ENCODE peak calls at places on chromosomes 4 and X, in seven cellular contexts. F is body of pancreas, E is gastrocnemius medialis, X is tibial artery, G is astrocyte of the spinal cord, A is Panc1, L is sigmoid colon. U is an unnamed sample.

GRCh38 chrX:63282077-63282476 is 69.1 kb downstream of the SPIN4 start:
- DNase-seq in F (no peak), E (no peak), X (no peak), G (no peak), A (no peak), L (no peak), U (no peak)

GRCh38 chrX:49271341-49271740 is 1.7 kb downstream of the PPP1R3F start:
- DNase-seq in F (peak), E (no peak), X (no peak), G (no peak), A (no peak), L (peak), U (no peak)

GRCh38 chr4:11218692-11219091 is 210.0 kb downstream of the HS3ST1 start:
- DNase-seq in F (no peak), E (no peak), X (no peak), G (no peak), A (no peak), L (no peak), U (no peak)

GRCh38 chr4:186829740-186830449 is 106.2 kb upstream of the FAT1 start:
- DNase-seq in F (no peak), E (no peak), X (no peak), G (peak), A (no peak), L (no peak), U (peak)

GRCh38 chrX:15913161-15913560 is 58.5 kb upstream of the AP1S2 start:
- DNase-seq in F (no peak), E (no peak), X (no peak), G (no peak), A (no peak), L (no peak), U (no peak)

GRCh38 chrX:69285401-69285871 is 120.2 kb upstream of the PJA1 start:
- DNase-seq in F (peak), E (no peak), X (peak), G (no peak), A (no peak), L (peak), U (no peak)

GRCh38 chr4:124025423-124025822 is 628.8 kb downstream of the SPRY1 start:
- DNase-seq in F (no peak), E (no peak), X (no peak), G (peak), A (no peak), L (no peak), U (no peak)

GRCh38 chr4:174198396-174199179 is 84.9 kb downstream of the FBXO8 start:
- DNase-seq in F (peak), E (no peak), X (no peak), G (peak), A (peak), L (peak), U (no peak)

GRCh38 chr4:47215759-47216158 is 184.4 kb downstream of the GABRB1 start:
- DNase-seq in F (no peak), E (no peak), X (no peak), G (peak), A (no peak), L (no peak), U (no peak)

GRCh38 chr4:145297556-145297955 is 117.2 kb upstream of the OTUD4 start:
- DNase-seq in F (no peak), E (no peak), X (no peak), G (no peak), A (no peak), L (no peak), U (peak)

GRCh38 chrX:44072631-44073030 is 99.4 kb upstream of the NDP start:
- DNase-seq in F (no peak), E (no peak), X (no peak), G (peak), A (no peak), L (no peak), U (no peak)

GRCh38 chrX:34300871-34301270 is 168.8 kb upstream of the FAM47A start:
- DNase-seq in F (peak), E (no peak), X (no peak), G (peak), A (peak), L (no peak), U (peak)

GRCh38 chrX:83906921-83907320 is 46.0 kb downstream of the CYLC1 start:
- DNase-seq in F (no peak), E (no peak), X (no peak), G (no peak), A (no peak), L (no peak), U (no peak)

GRCh38 chr4:94571301-94571700 is 119.6 kb downstream of the PDLIM5 start:
- DNase-seq in F (no peak), E (no peak), X (no peak), G (no peak), A (no peak), L (no peak), U (no peak)

GRCh38 chr4:94571720-94572119 is 120.0 kb downstream of the PDLIM5 start:
- DNase-seq in F (no peak), E (no peak), X (no peak), G (no peak), A (no peak), L (no peak), U (no peak)

GRCh38 chr4:94567811-94568210 is 116.1 kb downstream of the PDLIM5 start:
- DNase-seq in F (no peak), E (no peak), X (no peak), G (no peak), A (no peak), L (no peak), U (peak)

GRCh38 chr4:94574050-94574449 is 122.3 kb downstream of the PDLIM5 start:
- DNase-seq in F (no peak), E (no peak), X (no peak), G (no peak), A (no peak), L (no peak), U (no peak)

DNA sequence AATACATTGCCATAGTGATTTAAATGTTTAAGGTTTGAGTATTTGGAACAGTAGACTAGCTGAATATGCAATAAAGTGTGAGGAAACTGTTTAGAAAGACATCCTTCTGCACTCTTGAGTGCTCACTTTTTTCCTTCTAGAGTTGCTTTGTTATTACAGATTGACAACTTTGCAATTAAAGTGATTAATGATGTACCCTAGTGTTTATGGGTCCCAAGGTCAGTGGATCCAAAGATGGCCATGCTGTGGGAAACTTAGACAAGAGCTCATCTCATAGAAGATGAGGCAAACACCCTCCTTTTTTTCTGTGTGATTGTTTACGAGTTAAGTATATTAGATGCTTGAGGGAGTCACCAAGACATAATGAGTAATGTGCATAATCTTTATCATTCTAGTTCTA is 118.8 kb downstream of the PDLIM5 start:
- DNase-seq in F (no peak), E (no peak), X (no peak), G (no peak), A (no peak), L (no peak), U (no peak)
- H3K4me3 ChIP-seq in F (no peak), E (no peak), X (no peak), G (no peak), A (no peak), L (no peak), U (no peak)

GRCh38 chr4:170193496-170193895 is 103.7 kb upstream of the AADAT start:
- DNase-seq in F (no peak), E (no peak), X (no peak), G (no peak), A (no peak), L (no peak), U (no peak)

GRCh38 chr4:170202721-170203120 is 113.0 kb upstream of the AADAT start:
- DNase-seq in F (no peak), E (no peak), X (no peak), G (no peak), A (no peak), L (no peak), U (no peak)

DNA sequence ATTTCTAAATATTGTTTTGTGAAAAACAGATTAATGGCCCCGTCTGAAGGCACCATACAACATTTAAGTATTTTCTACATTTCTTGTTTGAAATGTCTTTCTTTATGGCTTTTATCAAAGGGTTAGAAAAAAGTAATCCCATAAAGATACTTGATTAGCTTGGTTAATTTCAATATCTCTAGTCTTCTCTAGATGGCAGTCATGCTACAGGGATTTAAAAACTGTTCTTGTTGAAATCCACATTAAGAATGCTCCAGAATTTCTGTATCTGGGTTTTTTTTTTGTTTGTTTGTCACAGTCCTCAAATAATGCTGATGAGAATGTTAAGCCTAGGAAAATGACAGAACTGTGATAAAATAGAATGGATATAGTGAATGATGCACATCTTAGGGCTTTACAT is 109.0 kb upstream of the AADAT start:
- DNase-seq in F (no peak), E (no peak), X (no peak), G (no peak), A (no peak), L (no peak), U (no peak)
- TF ChIP-seq CTCF in F (no peak), E (no peak), X (no peak), G (no peak), A (peak), L (no peak), U (no peak)

GRCh38 chr4:76622717-76623116 is 187.7 kb downstream of the SHROOM3 start:
- DNase-seq in F (no peak), E (no peak), X (no peak), G (no peak), A (no peak), L (no peak), U (no peak)
- H3K4me3 ChIP-seq in F (no peak), E (no peak), X (no peak), G (no peak), A (no peak), L (no peak), U (no peak)

GRCh38 chrX:102659790-102660757 is 8.8 kb downstream of the GPRASP1 start:
- DNase-seq in F (peak), E (peak), X (peak), G (peak), A (peak), L (peak), U (peak)
- TF ChIP-seq CTCF in F (peak), E (no peak), X (peak), G (no peak), A (no peak), L (no peak), U (no peak)

GRCh38 chrX:140439455-140439854 is 65.4 kb downstream of the SOX3 start:
- DNase-seq in F (peak), E (no peak), X (no peak), G (peak), A (no peak), L (no peak), U (no peak)
- H3K4me3 ChIP-seq in F (no peak), E (no peak), X (peak), G (peak), A (no peak), L (no peak), U (no peak)

U was measured in GM12865.